ENCODE peak calls at places on chromosomes 11 and 22, in four cellular contexts. E is naive thymus-derived CD4-positive, alpha-beta T cell; W is lower lobe of right lung; L is neural progenitor cell. J is an unnamed sample.

GRCh38 chr11:100719362-100719761 is 32.3 kb downstream of the ARHGAP42 start:
- DNase-seq in E (no peak), W (no peak), L (peak), J (no peak)

GRCh38 chr22:49925525-49926128 is 7.2 kb downstream of the CRELD2 start:
- DNase-seq in E (peak), W (no peak), L (no peak), J (no peak)

GRCh38 chr11:35540526-35540925 is 15.1 kb upstream of the PAMR1 start:
- DNase-seq in E (no peak), W (no peak), L (no peak), J (no peak)

GRCh38 chr11:127017482-127017881 is 16.9 kb upstream of the KIRREL3 start:
- DNase-seq in E (no peak), W (no peak), L (peak), J (peak)

GRCh38 chr11:93005239-93005638 is 35.8 kb downstream of the MTNR1B start:
- DNase-seq in E (no peak), W (no peak), L (no peak), J (no peak)

GRCh38 chr11:31995031-31995430 is 95.8 kb upstream of the RCN1 start:
- DNase-seq in E (no peak), W (no peak), L (no peak), J (no peak)

GRCh38 chr22:48679656-48680555 is 1147.8 kb downstream of the BRD1 start:
- DNase-seq in E (no peak), W (no peak), L (no peak), J (no peak)

GRCh38 chr22:22228921-22229320 is 15.7 kb upstream of the VPREB1 start:
- DNase-seq in E (no peak), W (no peak), L (no peak), J (no peak)

GRCh38 chr11:2751523-2752203 is 51.9 kb upstream of the KCNQ1OT1 start:
- DNase-seq in E (no peak), W (peak), L (no peak), J (no peak)

GRCh38 chr22:43901976-43902643 is 10.3 kb upstream of the PNPLA5 start:
- DNase-seq in E (no peak), W (no peak), L (no peak), J (no peak)

GRCh38 chr11:129950319-129951034 is 52.2 kb downstream of the PRDM10 start:
- DNase-seq in E (no peak), W (peak), L (peak), J (no peak)

GRCh38 chr11:76672431-76673163 is 2.0 kb upstream of the LRRC32 start:
- DNase-seq in E (no peak), W (no peak), L (no peak), J (no peak)

GRCh38 chr11:122204206-122204605 is 88.2 kb upstream of the BLID start:
- DNase-seq in E (no peak), W (no peak), L (no peak), J (no peak)

GRCh38 chr11:75330279-75330678 is 21.2 kb downstream of the ARRB1 start:
- DNase-seq in E (no peak), W (no peak), L (no peak), J (no peak)

GRCh38 chr11:65524747-65525658 is at the start of gene SCYL1:
- DNase-seq in E (peak), W (peak), L (peak), J (peak)

GRCh38 chr11:102704841-102705240 is 728 bp downstream of the MMP27 start:
- DNase-seq in E (no peak), W (no peak), L (no peak), J (no peak)

DNA sequence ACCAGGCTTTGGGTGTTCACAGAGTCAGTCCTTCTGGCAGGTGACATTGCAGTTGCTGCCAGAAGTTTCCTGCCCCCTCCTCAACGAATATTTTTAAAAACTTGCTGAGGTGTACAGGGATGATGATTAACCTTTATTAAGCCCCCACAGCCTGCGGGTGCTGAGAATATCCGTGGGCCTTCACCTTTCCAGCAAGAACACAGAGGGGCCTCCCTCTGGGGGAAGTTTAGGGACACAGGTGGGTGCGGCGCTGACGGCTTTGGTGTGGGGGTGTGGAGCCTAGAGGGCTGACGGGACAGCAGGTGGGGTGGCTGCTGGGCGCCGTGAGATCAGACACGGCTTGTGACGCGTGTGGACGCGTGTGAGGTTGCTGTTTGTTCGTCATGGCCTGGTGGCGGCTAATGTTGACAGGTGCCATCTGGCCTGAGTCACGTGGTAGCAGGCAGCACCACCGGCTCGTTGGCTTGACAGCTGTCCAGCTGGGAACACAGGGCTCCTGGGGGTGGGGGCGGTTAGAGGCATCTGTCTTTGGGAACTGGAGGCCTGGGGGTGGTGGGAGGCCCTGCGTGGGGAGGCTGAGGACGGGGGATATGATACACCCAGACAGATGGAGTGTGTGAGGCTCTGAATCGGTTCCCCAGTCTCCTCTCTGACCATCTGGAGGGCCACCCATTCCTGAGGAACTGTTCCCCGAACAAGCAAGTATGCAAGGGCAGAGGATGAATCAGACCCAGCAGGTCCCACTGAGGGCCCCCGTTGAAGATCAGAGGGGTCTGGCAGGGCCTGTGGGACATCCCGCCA is 12.5 kb upstream of the LRRC10B start:
- DNase-seq in E (no peak), W (no peak), L (no peak), J (no peak)
- H3K27ac ChIP-seq in E (no peak), W (no peak), L (no peak), J (no peak)

DNA sequence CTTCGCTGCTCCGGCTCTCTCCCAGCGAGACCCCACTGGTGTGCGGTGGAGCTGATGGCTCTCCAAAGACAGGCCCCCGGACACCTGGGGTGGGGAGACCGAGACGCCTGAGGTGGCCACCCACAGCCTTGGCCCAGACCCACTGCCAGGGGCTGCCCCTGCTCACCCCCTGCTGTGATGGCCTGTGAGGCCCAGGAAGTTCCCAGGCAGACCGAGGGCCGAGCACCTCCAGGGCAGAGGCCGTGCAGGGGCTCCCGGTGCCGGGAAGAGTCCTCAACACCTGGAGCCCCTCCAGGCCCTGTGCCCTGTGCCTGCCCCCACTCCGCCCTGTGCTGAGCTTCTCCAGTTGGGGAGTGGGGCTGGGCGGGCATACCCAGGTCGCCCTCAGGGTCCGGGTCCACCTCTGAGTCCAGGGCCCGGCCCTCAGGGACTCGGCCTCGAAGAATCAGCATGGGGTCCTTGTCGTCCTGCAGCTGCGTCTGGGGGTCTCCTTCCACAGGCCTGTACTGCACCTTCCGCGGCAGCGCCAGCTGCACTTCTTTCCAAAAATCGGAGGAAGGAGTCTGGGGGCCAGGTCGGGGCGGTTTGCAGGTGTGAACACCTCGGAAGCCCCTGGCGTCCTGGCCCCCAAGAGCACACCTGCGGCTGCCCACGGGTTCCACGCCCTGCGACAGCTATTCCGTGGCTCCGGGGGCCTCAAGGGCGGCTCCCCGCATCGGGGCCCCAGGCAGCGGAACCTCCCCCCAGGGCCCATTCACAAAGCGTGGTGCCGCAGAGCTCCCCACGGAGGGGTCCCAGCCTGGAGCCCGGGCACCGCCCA is 8.6 kb downstream of the SIGIRR start:
- DNase-seq in E (no peak), W (peak), L (no peak), J (no peak)
- H3K27ac ChIP-seq in E (peak), W (peak), L (no peak), J (no peak)

GRCh38 chr11:7610393-7610792 is 62.9 kb downstream of the CYB5R2 start:
- DNase-seq in E (no peak), W (no peak), L (no peak), J (no peak)

GRCh38 chr11:7611411-7611810 is 61.9 kb downstream of the CYB5R2 start:
- DNase-seq in E (no peak), W (no peak), L (no peak), J (no peak)

GRCh38 chr11:7612056-7612660 is 61.1 kb downstream of the CYB5R2 start:
- DNase-seq in E (no peak), W (no peak), L (no peak), J (no peak)

GRCh38 chr11:7609015-7609414 is 64.3 kb downstream of the CYB5R2 start:
- DNase-seq in E (no peak), W (no peak), L (no peak), J (no peak)

GRCh38 chr11:7609521-7609920 is 63.8 kb downstream of the CYB5R2 start:
- DNase-seq in E (no peak), W (no peak), L (no peak), J (no peak)
- H3K27ac ChIP-seq in E (no peak), W (no peak), L (no peak), J (no peak)

GRCh38 chr11:67265633-67266423 is 445 bp upstream of the GRK2 start:
- DNase-seq in E (peak), W (peak), L (peak), J (peak)

GRCh38 chr11:67268036-67268683 is 1.9 kb downstream of the GRK2 start:
- DNase-seq in E (peak), W (peak), L (no peak), J (no peak)

GRCh38 chr11:67266424-67267187 is at the start of gene GRK2:
- DNase-seq in E (no peak), W (peak), L (peak), J (peak)

GRCh38 chr11:67268684-67269268 is 2.5 kb downstream of the GRK2 start:
- DNase-seq in E (no peak), W (peak), L (no peak), J (no peak)

GRCh38 chr11:67267188-67268035 is 1.1 kb downstream of the GRK2 start:
- DNase-seq in E (peak), W (peak), L (no peak), J (no peak)
- H3K27ac ChIP-seq in E (peak), W (peak), L (no peak), J (peak)

DNA sequence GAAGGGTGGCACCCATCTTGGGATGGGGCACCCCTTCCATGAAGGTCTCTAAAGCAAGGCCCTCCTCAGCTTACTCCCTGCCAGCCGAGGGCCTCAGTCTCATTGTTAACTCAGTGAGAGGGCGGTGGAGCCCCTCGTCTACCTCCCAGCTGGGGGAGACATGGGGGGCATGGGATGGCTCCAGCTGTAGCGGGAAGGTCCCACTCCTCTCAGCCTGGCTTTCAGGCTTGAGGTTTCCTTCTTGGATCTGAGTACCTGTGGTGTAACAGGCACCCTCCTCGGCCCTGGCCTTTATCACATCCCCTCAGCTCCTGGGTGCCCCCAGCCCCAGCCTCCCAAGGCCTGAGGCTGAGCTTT is 2.0 kb downstream of the MIF start:
- DNase-seq in E (no peak), W (no peak), L (no peak), J (no peak)
- H3K27ac ChIP-seq in E (peak), W (no peak), L (no peak), J (peak)

DNA sequence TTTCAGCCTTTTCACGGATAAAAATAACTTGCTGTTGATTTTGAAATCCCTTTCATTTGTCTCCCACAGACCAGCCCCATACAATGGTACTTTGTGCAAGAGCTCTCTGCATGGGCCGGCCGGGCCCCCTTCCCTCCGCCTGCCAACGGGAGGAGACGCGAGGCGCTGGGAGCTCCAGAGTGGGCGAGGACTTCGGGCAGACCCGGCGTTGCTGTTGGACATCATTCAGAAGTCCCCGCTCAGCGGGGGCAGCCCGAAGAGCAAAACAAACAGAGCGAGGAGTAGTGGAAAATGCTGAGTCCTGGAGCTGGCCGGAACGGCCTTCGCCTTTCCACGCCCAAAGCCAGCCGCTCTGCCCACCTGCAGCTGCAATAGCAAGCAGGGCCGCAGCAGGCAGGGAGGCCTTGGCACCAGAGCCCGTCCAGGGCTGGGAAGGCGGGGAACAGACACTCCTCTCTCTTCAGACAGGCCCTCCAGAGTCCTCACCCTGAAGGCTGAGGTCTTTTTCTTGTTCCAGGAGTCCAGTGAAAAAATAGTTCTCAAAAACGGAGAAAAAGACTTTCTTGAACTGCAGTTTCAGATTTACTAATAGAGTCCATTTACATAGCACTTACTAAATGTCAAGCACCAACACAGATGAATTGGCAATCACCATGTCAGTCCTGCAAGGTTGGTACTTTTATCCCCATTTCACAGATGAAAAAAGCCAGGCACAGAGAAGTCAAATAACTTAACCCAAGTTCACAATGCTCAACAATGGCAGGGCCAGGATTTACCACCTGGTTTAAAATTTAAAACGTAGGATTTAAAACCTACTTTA is 135.5 kb downstream of the ETS1 start:
- DNase-seq in E (no peak), W (peak), L (peak), J (no peak)
- H3K27ac ChIP-seq in E (no peak), W (peak), L (no peak), J (no peak)

J was measured in A673.